ENCODE peak calls at places on chromosomes 16 and 17, in four cellular contexts. A is GM03348, W is GM12865, Y is lung. P is an unnamed sample.

GRCh38 chr17:55154101-55154500 is 110.7 kb upstream of the HLF start:
- DNase-seq in A (no peak), W (no peak), Y (no peak), P (no peak)

GRCh38 chr16:75264999-75265910 is 13.8 kb upstream of the BCAR1 start:
- DNase-seq in A (peak), W (no peak), Y (no peak), P (no peak)

GRCh38 chr16:48235058-48235555 is 9.0 kb upstream of the LONP2 start:
- DNase-seq in Y (no peak), A (no peak), W (no peak), P (no peak)

GRCh38 chr17:72467841-72468653 is 347.2 kb downstream of the SOX9 start:
- DNase-seq in Y (no peak), W (no peak), A (peak), P (peak)

GRCh38 chr17:8332688-8333087 is 7.0 kb upstream of the ODF4 start:
- DNase-seq in A (no peak), W (no peak), Y (no peak), P (no peak)

GRCh38 chr17:7560172-7561027 is 1.3 kb upstream of the SENP3 start:
- DNase-seq in W (peak), A (peak), Y (peak), P (peak)

GRCh38 chr16:84532299-84532724 is 27.9 kb upstream of the MEAK7 start:
- DNase-seq in A (peak), W (peak), Y (peak), P (no peak)

GRCh38 chr16:29170393-29171239 is 185.8 kb downstream of the LAT start:
- DNase-seq in W (no peak), Y (no peak), A (no peak), P (no peak)

GRCh38 chr16:4136229-4136813 is 20.1 kb upstream of the ADCY9 start:
- DNase-seq in Y (peak), A (no peak), W (no peak), P (no peak)

GRCh38 chr17:76048711-76049110 is 21.6 kb upstream of the EVPL start:
- DNase-seq in Y (no peak), W (no peak), A (no peak), P (no peak)

GRCh38 chr17:75774988-75775668 is 9.5 kb upstream of the UNK start:
- DNase-seq in Y (no peak), W (no peak), A (no peak), P (no peak)

GRCh38 chr16:3256876-3257465 is 538 bp upstream of the MEFV start:
- DNase-seq in Y (no peak), A (no peak), W (no peak), P (no peak)

GRCh38 chr17:9987779-9988585 is 82.9 kb upstream of the RCVRN start:
- DNase-seq in A (peak), W (peak), Y (no peak), P (peak)

GRCh38 chr17:17527534-17527933 is 31.3 kb upstream of the RASD1 start:
- DNase-seq in A (no peak), Y (no peak), W (no peak), P (no peak)

GRCh38 chr16:80806957-80807356 is 2.6 kb upstream of the CDYL2 start:
- DNase-seq in A (peak), W (peak), Y (no peak), P (peak)

GRCh38 chr17:77796201-77796860 is 162.2 kb upstream of the TNRC6C start:
- DNase-seq in W (no peak), A (peak), Y (no peak), P (no peak)

GRCh38 chr17:80596760-80597608 is 52.3 kb downstream of the RPTOR start:
- DNase-seq in W (no peak), Y (no peak), A (no peak), P (no peak)

GRCh38 chr16:85235988-85236831 is 123.9 kb upstream of the CIBAR2 start:
- DNase-seq in W (peak), A (peak), Y (no peak), P (peak)

GRCh38 chr17:73588291-73589095 is 55.8 kb downstream of the SDK2 start:
- DNase-seq in Y (no peak), W (no peak), A (no peak), P (no peak)

GRCh38 chr17:12665263-12666210 is at the start of gene MYOCD:
- DNase-seq in W (peak), Y (no peak), A (peak), P (no peak)

GRCh38 chr17:76527430-76528111 is 9.9 kb downstream of the CYGB start:
- DNase-seq in W (peak), A (no peak), Y (peak), P (no peak)

GRCh38 chr17:42050360-42051012 is at the start of gene C17orf113:
- DNase-seq in A (peak), Y (peak), W (peak), P (peak)

GRCh38 chr16:66608241-66609138 is 4.0 kb downstream of the CMTM3 start:
- DNase-seq in A (peak), Y (peak), W (peak), P (peak)

GRCh38 chr17:50280068-50280467 is 5.8 kb downstream of the TMEM92 start:
- DNase-seq in A (no peak), Y (no peak), W (peak), P (no peak)

GRCh38 chr17:1697681-1698080 is 12.5 kb downstream of the TLCD2 start:
- DNase-seq in W (no peak), Y (peak), A (no peak), P (no peak)

GRCh38 chr17:10744509-10745000 is 14.7 kb upstream of the TMEM220 start:
- DNase-seq in A (no peak), W (no peak), Y (no peak), P (no peak)